ENCODE peak calls at places on chromosome 10, in eight cellular contexts. One of them, this sample, is unnamed.
A peak's percentile ranks its signal among the peaks of the same experiment; 100 is the strongest.

GRCh38 chr10:58351616-58352578 is 17.1 kb downstream of the UBE2D1 start:
- DNase-seq in GM10248: no peak
- DNase-seq in endothelial cell: no peak
- DNase-seq in activated CD4-positive, alpha-beta T cell treated with anti-CD3 and anti-CD28 coated beads, Interleukin-2, amount 10 ng/mL, durations not matched to agents 7 days and 5 days: no peak
- DNase-seq in stimulated activated naive CD8-positive, alpha-beta T cell treated with anti-CD3 and anti-CD28 coated beads, Interleukin-15, Interleukin-2, amounts not matched to agents 100 U/mL and 50 U/mL, for 24 hours: no peak
- DNase-seq in stimulated activated CD4-positive, alpha-beta T cell treated with anti-CD3 and anti-CD28 coated beads, Interleukin-4, amount 100 ng/mL, for 48 hours: no peak
- DNase-seq in Caki2: no peak
- DNase-seq in H1: no peak
- DNase-seq in this sample: no peak

GRCh38 chr10:4984971-4985594 is 18.6 kb downstream of the AKR1C2 start:
- DNase-seq in H1: no peak
- DNase-seq in endothelial cell: no peak
- DNase-seq in activated CD4-positive, alpha-beta T cell treated with anti-CD3 and anti-CD28 coated beads, Interleukin-2, amount 10 ng/mL, durations not matched to agents 7 days and 5 days: no peak
- DNase-seq in stimulated activated CD4-positive, alpha-beta T cell treated with anti-CD3 and anti-CD28 coated beads, Interleukin-4, amount 100 ng/mL, for 48 hours: no peak
- DNase-seq in Caki2: peak; percentile 89
- DNase-seq in GM10248: no peak
- DNase-seq in stimulated activated naive CD8-positive, alpha-beta T cell treated with anti-CD3 and anti-CD28 coated beads, Interleukin-15, Interleukin-2, amounts not matched to agents 100 U/mL and 50 U/mL, for 24 hours: no peak
- DNase-seq in this sample: no peak

GRCh38 chr10:103592186-103593021 is 98.9 kb downstream of the NEURL1 start:
- DNase-seq in GM10248: peak; percentile 86
- DNase-seq in H1: peak; percentile 87
- DNase-seq in activated CD4-positive, alpha-beta T cell treated with anti-CD3 and anti-CD28 coated beads, Interleukin-2, amount 10 ng/mL, durations not matched to agents 7 days and 5 days: peak; percentile 42
- DNase-seq in stimulated activated naive CD8-positive, alpha-beta T cell treated with anti-CD3 and anti-CD28 coated beads, Interleukin-15, Interleukin-2, amounts not matched to agents 100 U/mL and 50 U/mL, for 24 hours: peak; percentile 62
- DNase-seq in stimulated activated CD4-positive, alpha-beta T cell treated with anti-CD3 and anti-CD28 coated beads, Interleukin-4, amount 100 ng/mL, for 48 hours: peak; percentile 28
- DNase-seq in Caki2: peak; percentile 22
- DNase-seq in endothelial cell: peak; percentile 68
- DNase-seq in this sample: no peak

GRCh38 chr10:73058057-73058591 is 38.5 kb downstream of the P4HA1 start:
- DNase-seq in stimulated activated naive CD8-positive, alpha-beta T cell treated with anti-CD3 and anti-CD28 coated beads, Interleukin-15, Interleukin-2, amounts not matched to agents 100 U/mL and 50 U/mL, for 24 hours: no peak
- DNase-seq in Caki2: no peak
- DNase-seq in stimulated activated CD4-positive, alpha-beta T cell treated with anti-CD3 and anti-CD28 coated beads, Interleukin-4, amount 100 ng/mL, for 48 hours: no peak
- DNase-seq in GM10248: no peak
- DNase-seq in activated CD4-positive, alpha-beta T cell treated with anti-CD3 and anti-CD28 coated beads, Interleukin-2, amount 10 ng/mL, durations not matched to agents 7 days and 5 days: no peak
- DNase-seq in H1: no peak
- DNase-seq in endothelial cell: no peak
- DNase-seq in this sample: no peak

GRCh38 chr10:103659674-103660363 is 166.3 kb downstream of the NEURL1 start:
- DNase-seq in Caki2: peak; percentile 88
- DNase-seq in H1: no peak
- DNase-seq in stimulated activated CD4-positive, alpha-beta T cell treated with anti-CD3 and anti-CD28 coated beads, Interleukin-4, amount 100 ng/mL, for 48 hours: peak; percentile 54
- DNase-seq in GM10248: peak; percentile 88
- DNase-seq in activated CD4-positive, alpha-beta T cell treated with anti-CD3 and anti-CD28 coated beads, Interleukin-2, amount 10 ng/mL, durations not matched to agents 7 days and 5 days: peak; percentile 80
- DNase-seq in endothelial cell: no peak
- DNase-seq in stimulated activated naive CD8-positive, alpha-beta T cell treated with anti-CD3 and anti-CD28 coated beads, Interleukin-15, Interleukin-2, amounts not matched to agents 100 U/mL and 50 U/mL, for 24 hours: peak; percentile 60
- DNase-seq in this sample: no peak

GRCh38 chr10:84706875-84707274 is 378.5 kb downstream of the CCSER2 start:
- DNase-seq in H1: no peak
- DNase-seq in Caki2: no peak
- DNase-seq in activated CD4-positive, alpha-beta T cell treated with anti-CD3 and anti-CD28 coated beads, Interleukin-2, amount 10 ng/mL, durations not matched to agents 7 days and 5 days: no peak
- DNase-seq in GM10248: no peak
- DNase-seq in stimulated activated CD4-positive, alpha-beta T cell treated with anti-CD3 and anti-CD28 coated beads, Interleukin-4, amount 100 ng/mL, for 48 hours: no peak
- DNase-seq in stimulated activated naive CD8-positive, alpha-beta T cell treated with anti-CD3 and anti-CD28 coated beads, Interleukin-15, Interleukin-2, amounts not matched to agents 100 U/mL and 50 U/mL, for 24 hours: no peak
- DNase-seq in endothelial cell: no peak
- DNase-seq in this sample: no peak

GRCh38 chr10:52864459-52865106 is 92.0 kb upstream of the MBL2 start:
- DNase-seq in endothelial cell: no peak
- DNase-seq in Caki2: peak; percentile 86
- DNase-seq in H1: no peak
- DNase-seq in activated CD4-positive, alpha-beta T cell treated with anti-CD3 and anti-CD28 coated beads, Interleukin-2, amount 10 ng/mL, durations not matched to agents 7 days and 5 days: no peak
- DNase-seq in stimulated activated CD4-positive, alpha-beta T cell treated with anti-CD3 and anti-CD28 coated beads, Interleukin-4, amount 100 ng/mL, for 48 hours: no peak
- DNase-seq in stimulated activated naive CD8-positive, alpha-beta T cell treated with anti-CD3 and anti-CD28 coated beads, Interleukin-15, Interleukin-2, amounts not matched to agents 100 U/mL and 50 U/mL, for 24 hours: no peak
- DNase-seq in GM10248: no peak
- DNase-seq in this sample: no peak

GRCh38 chr10:59265140-59265539 is 88.7 kb downstream of the PHYHIPL start:
- DNase-seq in H1: no peak
- DNase-seq in Caki2: no peak
- DNase-seq in GM10248: no peak
- DNase-seq in stimulated activated naive CD8-positive, alpha-beta T cell treated with anti-CD3 and anti-CD28 coated beads, Interleukin-15, Interleukin-2, amounts not matched to agents 100 U/mL and 50 U/mL, for 24 hours: no peak
- DNase-seq in stimulated activated CD4-positive, alpha-beta T cell treated with anti-CD3 and anti-CD28 coated beads, Interleukin-4, amount 100 ng/mL, for 48 hours: no peak
- DNase-seq in activated CD4-positive, alpha-beta T cell treated with anti-CD3 and anti-CD28 coated beads, Interleukin-2, amount 10 ng/mL, durations not matched to agents 7 days and 5 days: no peak
- DNase-seq in endothelial cell: no peak
- DNase-seq in this sample: no peak

GRCh38 chr10:5292196-5292735 is 72.5 kb upstream of the UCN3 start:
- DNase-seq in H1: no peak
- DNase-seq in stimulated activated CD4-positive, alpha-beta T cell treated with anti-CD3 and anti-CD28 coated beads, Interleukin-4, amount 100 ng/mL, for 48 hours: no peak
- DNase-seq in GM10248: no peak
- DNase-seq in stimulated activated naive CD8-positive, alpha-beta T cell treated with anti-CD3 and anti-CD28 coated beads, Interleukin-15, Interleukin-2, amounts not matched to agents 100 U/mL and 50 U/mL, for 24 hours: no peak
- DNase-seq in Caki2: no peak
- DNase-seq in endothelial cell: no peak
- DNase-seq in activated CD4-positive, alpha-beta T cell treated with anti-CD3 and anti-CD28 coated beads, Interleukin-2, amount 10 ng/mL, durations not matched to agents 7 days and 5 days: peak; percentile 44
- DNase-seq in this sample: peak; percentile 42

GRCh38 chr10:17335065-17335464 is 107.0 kb downstream of the VIM start:
- DNase-seq in stimulated activated naive CD8-positive, alpha-beta T cell treated with anti-CD3 and anti-CD28 coated beads, Interleukin-15, Interleukin-2, amounts not matched to agents 100 U/mL and 50 U/mL, for 24 hours: no peak
- DNase-seq in endothelial cell: no peak
- DNase-seq in GM10248: no peak
- DNase-seq in activated CD4-positive, alpha-beta T cell treated with anti-CD3 and anti-CD28 coated beads, Interleukin-2, amount 10 ng/mL, durations not matched to agents 7 days and 5 days: no peak
- DNase-seq in H1: no peak
- DNase-seq in stimulated activated CD4-positive, alpha-beta T cell treated with anti-CD3 and anti-CD28 coated beads, Interleukin-4, amount 100 ng/mL, for 48 hours: no peak
- DNase-seq in Caki2: no peak
- DNase-seq in this sample: no peak

GRCh38 chr10:108461976-108462375 is 1297.5 kb upstream of the SORCS1 start:
- DNase-seq in H1: no peak
- DNase-seq in GM10248: no peak
- DNase-seq in stimulated activated CD4-positive, alpha-beta T cell treated with anti-CD3 and anti-CD28 coated beads, Interleukin-4, amount 100 ng/mL, for 48 hours: no peak
- DNase-seq in endothelial cell: no peak
- DNase-seq in activated CD4-positive, alpha-beta T cell treated with anti-CD3 and anti-CD28 coated beads, Interleukin-2, amount 10 ng/mL, durations not matched to agents 7 days and 5 days: no peak
- DNase-seq in stimulated activated naive CD8-positive, alpha-beta T cell treated with anti-CD3 and anti-CD28 coated beads, Interleukin-15, Interleukin-2, amounts not matched to agents 100 U/mL and 50 U/mL, for 24 hours: no peak
- DNase-seq in Caki2: no peak
- DNase-seq in this sample: no peak

GRCh38 chr10:3830946-3831345 is 45.9 kb upstream of the KLF6 start:
- DNase-seq in endothelial cell: no peak
- DNase-seq in GM10248: no peak
- DNase-seq in Caki2: no peak
- DNase-seq in H1: no peak
- DNase-seq in activated CD4-positive, alpha-beta T cell treated with anti-CD3 and anti-CD28 coated beads, Interleukin-2, amount 10 ng/mL, durations not matched to agents 7 days and 5 days: no peak
- DNase-seq in stimulated activated naive CD8-positive, alpha-beta T cell treated with anti-CD3 and anti-CD28 coated beads, Interleukin-15, Interleukin-2, amounts not matched to agents 100 U/mL and 50 U/mL, for 24 hours: no peak
- DNase-seq in stimulated activated CD4-positive, alpha-beta T cell treated with anti-CD3 and anti-CD28 coated beads, Interleukin-4, amount 100 ng/mL, for 48 hours: no peak
- DNase-seq in this sample: no peak

This sample was measured in mucosa of descending colon.